ENCODE peak calls at places on chromosomes 3 and 15, in nine cellular contexts. M is GM04504; D is stimulated activated naive B cell treated with anti-CD40 and anti-IgM and Interleukin-4, amounts not matched to agents 10 μg/mL and 1 μg/mL and 100 μg/mL, for 72 hours; Q is choroid plexus epithelial cell; L is body of pancreas; K is activated T-cell treated with anti-CD3 and anti-CD28 coated beads for 24 hours; T is stimulated activated CD4-positive, alpha-beta T cell treated with anti-CD3 and anti-CD28 coated beads, Interleukin-4, amount 100 ng/mL, for 48 hours; S is psoas muscle; I is LoVo. P is an unnamed sample.

GRCh38 chr3:62188547-62189375 is 184.6 kb downstream of the FEZF2 start:
- DNase-seq in M (peak), D (peak), Q (peak), L (peak), K (peak), T (peak), S (peak), I (peak), P (peak)

GRCh38 chr15:68797157-68797556 is 23.5 kb downstream of the ANP32A start:
- DNase-seq in M (no peak), D (peak), Q (no peak), L (no peak), K (no peak), T (no peak), S (no peak), I (no peak), P (peak)

GRCh38 chr3:151318313-151318712 is 1.7 kb upstream of the GPR87 start:
- DNase-seq in M (peak), D (no peak), Q (peak), L (no peak), K (no peak), T (no peak), S (no peak), I (no peak), P (peak)

GRCh38 chr3:123818324-123818920 is 65.7 kb downstream of the MYLK start:
- DNase-seq in M (no peak), D (no peak), Q (peak), L (no peak), K (no peak), T (no peak), S (no peak), I (no peak), P (peak)

GRCh38 chr3:143098032-143098764 is 21.4 kb upstream of the CHST2 start:
- DNase-seq in M (no peak), D (no peak), Q (no peak), L (no peak), K (no peak), T (no peak), S (no peak), I (no peak), P (no peak)

GRCh38 chr3:27573780-27574437 is 89.7 kb upstream of the SLC4A7 start:
- DNase-seq in M (no peak), D (no peak), Q (peak), L (no peak), K (no peak), T (no peak), S (no peak), I (no peak), P (peak)

GRCh38 chr3:37511357-37511970 is 337.1 kb upstream of the LRRFIP2 start:
- DNase-seq in M (no peak), D (no peak), Q (no peak), L (peak), K (no peak), T (no peak), S (no peak), I (no peak), P (no peak)

GRCh38 chr3:72329354-72329753 is 518.9 kb downstream of the SHQ1 start:
- DNase-seq in M (no peak), D (no peak), Q (no peak), L (peak), K (no peak), T (no peak), S (no peak), I (no peak), P (no peak)

GRCh38 chr3:113070226-113071220 is 79.7 kb downstream of the GTPBP8 start:
- DNase-seq in M (peak), D (no peak), Q (peak), L (no peak), K (no peak), T (no peak), S (no peak), I (no peak), P (peak)

GRCh38 chr3:139318431-139318816 is 25.4 kb upstream of the MRPS22 start:
- DNase-seq in M (no peak), D (no peak), Q (peak), L (no peak), K (no peak), T (no peak), S (no peak), I (peak), P (no peak)

GRCh38 chr3:51530485-51530884 is 8.0 kb upstream of the RAD54L2 start:
- DNase-seq in M (no peak), D (no peak), Q (no peak), L (no peak), K (no peak), T (no peak), S (no peak), I (no peak), P (peak)

GRCh38 chr3:146019508-146019907 is 141.5 kb downstream of the PLOD2 start:
- DNase-seq in M (no peak), D (no peak), Q (no peak), L (no peak), K (no peak), T (no peak), S (no peak), I (no peak), P (peak)

GRCh38 chr15:41607033-41607432 is 48.0 kb downstream of the TYRO3 start:
- DNase-seq in M (peak), D (no peak), Q (peak), L (no peak), K (no peak), T (no peak), S (no peak), I (peak), P (peak)

GRCh38 chr3:53668872-53669271 is 174.5 kb downstream of the CACNA1D start:
- DNase-seq in M (no peak), D (no peak), Q (peak), L (no peak), K (no peak), T (no peak), S (no peak), I (no peak), P (no peak)

GRCh38 chr3:194043516-194043915 is 92.4 kb upstream of the HES1 start:
- DNase-seq in M (no peak), D (no peak), Q (peak), L (no peak), K (no peak), T (no peak), S (no peak), I (no peak), P (peak)

GRCh38 chr3:48222616-48223513 is at the start of gene CAMP:
- DNase-seq in M (no peak), D (peak), Q (peak), L (peak), K (no peak), T (no peak), S (peak), I (peak), P (peak)

GRCh38 chr3:62101488-62101887 is 271.9 kb downstream of the FEZF2 start:
- DNase-seq in M (peak), D (no peak), Q (no peak), L (peak), K (no peak), T (no peak), S (no peak), I (no peak), P (no peak)

GRCh38 chr3:36381311-36381956 is 1.1 kb downstream of the STAC start:
- DNase-seq in M (no peak), D (no peak), Q (no peak), L (no peak), K (no peak), T (no peak), S (no peak), I (no peak), P (no peak)

GRCh38 chr15:85615930-85616329 is 178.8 kb downstream of the KLHL25 start:
- DNase-seq in M (no peak), D (no peak), Q (peak), L (peak), K (no peak), T (no peak), S (no peak), I (no peak), P (peak)

GRCh38 chr3:134597390-134597975 is 53.3 kb downstream of the KY start:
- DNase-seq in M (no peak), D (no peak), Q (peak), L (no peak), K (no peak), T (no peak), S (no peak), I (no peak), P (no peak)

GRCh38 chr15:42421376-42421775 is 62.1 kb downstream of the CAPN3 start:
- DNase-seq in M (no peak), D (no peak), Q (no peak), L (no peak), K (no peak), T (no peak), S (no peak), I (no peak), P (no peak)

GRCh38 chr15:73964736-73965093 is 27.4 kb downstream of the STOML1 start:
- DNase-seq in M (no peak), D (peak), Q (peak), L (peak), K (peak), T (peak), S (peak), I (peak), P (peak)